ENCODE peak calls at places on chromosomes 4 and X, in seven cellular contexts. N, W, L, S, R, H and O are unnamed samples. For H3K27me3, the result is how much of the 10 kb centered on the place peaks cover.

GRCh38 chr4:143407475-143407874 is 70.8 kb downstream of the GAB1 start:
- DNase-seq in S (no peak), L (no peak), H (no peak), R (no peak), W (peak), N (no peak), O (no peak)

GRCh38 chrX:84188320-84188834 is 378 bp upstream of the RPS6KA6 start:
- DNase-seq in L (peak), W (peak), S (peak), R (peak), N (no peak), H (no peak), O (peak)

GRCh38 chr4:101039367-101039766 is 308.0 kb downstream of the PPP3CA start:
- DNase-seq in R (no peak), S (no peak), L (no peak), W (no peak), N (no peak), H (peak), O (no peak)

GRCh38 chr4:602559-602942 is 22.8 kb upstream of the PDE6B start:
- DNase-seq in W (no peak), H (peak), N (no peak), S (peak), R (peak), L (no peak), O (peak)

GRCh38 chr4:90002406-90003040 is 107.9 kb downstream of the MMRN1 start:
- DNase-seq in L (no peak), N (no peak), S (no peak), R (no peak), W (peak), H (no peak), O (no peak)

GRCh38 chr4:56876264-56876663 is 31.4 kb upstream of the REST start:
- DNase-seq in H (no peak), N (no peak), R (no peak), W (no peak), S (no peak), L (no peak), O (no peak)

GRCh38 chr4:81351653-81352455 is 119.9 kb downstream of the RASGEF1B start:
- DNase-seq in N (no peak), L (peak), S (peak), H (peak), R (peak), W (peak), O (peak)

GRCh38 chr4:170090667-170091052 is 904 bp upstream of the AADAT start:
- DNase-seq in L (no peak), R (no peak), S (no peak), W (no peak), H (no peak), N (no peak), O (no peak)

GRCh38 chrX:19661977-19662376 is 146.7 kb upstream of the MAP3K15 start:
- DNase-seq in S (no peak), W (no peak), R (no peak), L (no peak), H (no peak), N (no peak), O (no peak)

GRCh38 chr4:150710770-150711375 is 128.9 kb downstream of the MAB21L2 start:
- DNase-seq in H (no peak), R (no peak), S (no peak), L (no peak), N (no peak), W (no peak), O (no peak)

GRCh38 chr4:79467246-79467932 is 59.4 kb upstream of the GK2 start:
- DNase-seq in H (no peak), S (no peak), N (no peak), W (no peak), R (no peak), L (no peak), O (no peak)

GRCh38 chrX:40579139-40579538 is 1.6 kb upstream of the ATP6AP2 start:
- DNase-seq in N (no peak), L (no peak), H (no peak), W (no peak), R (no peak), S (no peak), O (no peak)

GRCh38 chr4:150782921-150783320 is 201.0 kb downstream of the MAB21L2 start:
- DNase-seq in L (no peak), S (no peak), H (no peak), N (no peak), R (no peak), W (peak), O (no peak)

DNA sequence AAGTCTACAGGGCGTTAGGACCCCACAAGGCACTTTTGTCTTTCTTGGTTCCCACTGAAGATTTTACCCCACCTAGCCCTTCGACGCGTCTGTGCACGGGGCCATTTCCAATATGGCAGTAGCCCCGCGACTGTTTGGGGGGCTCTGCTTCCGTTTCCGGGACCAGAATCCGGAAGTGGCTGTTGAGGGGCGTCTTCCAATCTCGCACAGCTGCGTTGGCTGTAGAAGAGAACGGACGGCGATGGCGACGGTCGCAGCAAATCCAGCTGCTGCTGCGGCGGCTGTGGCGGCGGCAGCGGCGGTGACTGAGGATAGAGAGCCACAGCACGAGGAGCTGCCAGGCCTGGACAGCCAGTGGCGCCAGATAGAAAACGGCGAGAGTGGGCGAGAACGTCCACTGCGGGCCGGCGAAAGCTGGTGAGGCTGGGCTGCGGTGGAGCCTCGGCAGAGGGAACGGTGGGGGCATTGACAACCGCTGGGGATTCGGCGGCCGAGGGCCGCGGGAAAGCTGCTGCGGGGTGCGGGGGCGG is at the start of gene USP11:
- DNase-seq in R (peak), L (peak), H (no peak), S (peak), W (no peak), N (no peak), O (no peak)
- TF ChIP-seq POLR2A in R (peak), L (peak), H (no peak), S (peak), W (no peak), N (peak), O (peak)

GRCh38 chr4:70914631-70915030 is 12.5 kb downstream of the MOB1B start:
- DNase-seq in S (no peak), R (no peak), N (no peak), L (no peak), W (no peak), H (no peak), O (peak)

GRCh38 chr4:70908993-70909556 is 6.9 kb downstream of the MOB1B start:
- DNase-seq in N (no peak), H (no peak), L (no peak), W (no peak), R (no peak), S (no peak), O (no peak)

GRCh38 chr4:70915874-70916559 is 13.8 kb downstream of the MOB1B start:
- DNase-seq in H (no peak), S (no peak), W (no peak), N (no peak), L (no peak), R (no peak), O (no peak)

GRCh38 chr4:70915048-70915815 is 13.1 kb downstream of the MOB1B start:
- DNase-seq in R (no peak), N (no peak), W (no peak), S (no peak), L (no peak), H (no peak), O (no peak)

DNA sequence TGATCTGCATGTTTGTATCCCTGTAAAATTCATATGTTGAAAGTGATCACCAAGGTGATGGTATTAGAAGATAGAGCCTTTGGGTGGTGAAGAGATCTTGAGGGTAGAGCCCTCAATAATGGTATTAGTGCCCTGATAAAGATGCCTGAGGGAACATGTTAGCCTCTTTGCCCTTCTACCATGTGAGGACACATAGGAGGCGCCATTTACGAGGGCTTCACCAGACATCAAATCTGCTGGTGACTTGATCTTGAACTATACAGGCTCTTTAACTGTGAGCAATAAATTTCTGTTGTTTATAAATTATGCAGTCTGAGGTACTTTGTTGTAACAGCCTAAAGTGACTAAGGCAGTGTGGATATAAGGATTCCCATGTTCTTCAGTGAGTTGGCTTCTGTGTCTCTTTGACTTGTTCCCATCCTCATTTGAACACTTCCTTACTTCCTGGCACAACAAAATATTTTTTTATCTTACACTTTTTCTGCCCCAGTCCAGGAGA is 11.8 kb downstream of the MOB1B start:
- DNase-seq in S (no peak), N (no peak), H (no peak), R (no peak), W (no peak), L (no peak), O (no peak)
- TF ChIP-seq CTCF in S (no peak), N (no peak), H (peak), R (no peak), W (no peak), L (no peak), O (no peak)

GRCh38 chrX:11409957-11410356 is 116.7 kb downstream of the AMELX start:
- DNase-seq in R (no peak), W (no peak), N (no peak), S (no peak), L (no peak), H (no peak), O (no peak)

GRCh38 chrX:11414091-11414490 is 120.9 kb downstream of the AMELX start:
- DNase-seq in N (no peak), R (no peak), W (no peak), S (no peak), H (no peak), L (no peak), O (no peak)

GRCh38 chrX:11408783-11409182 is 115.6 kb downstream of the AMELX start:
- DNase-seq in S (no peak), L (no peak), R (no peak), W (no peak), H (no peak), N (no peak), O (no peak)

GRCh38 chrX:11416600-11416999 is 123.4 kb downstream of the AMELX start:
- DNase-seq in L (peak), H (no peak), S (no peak), N (no peak), R (no peak), W (peak), O (no peak)

DNA sequence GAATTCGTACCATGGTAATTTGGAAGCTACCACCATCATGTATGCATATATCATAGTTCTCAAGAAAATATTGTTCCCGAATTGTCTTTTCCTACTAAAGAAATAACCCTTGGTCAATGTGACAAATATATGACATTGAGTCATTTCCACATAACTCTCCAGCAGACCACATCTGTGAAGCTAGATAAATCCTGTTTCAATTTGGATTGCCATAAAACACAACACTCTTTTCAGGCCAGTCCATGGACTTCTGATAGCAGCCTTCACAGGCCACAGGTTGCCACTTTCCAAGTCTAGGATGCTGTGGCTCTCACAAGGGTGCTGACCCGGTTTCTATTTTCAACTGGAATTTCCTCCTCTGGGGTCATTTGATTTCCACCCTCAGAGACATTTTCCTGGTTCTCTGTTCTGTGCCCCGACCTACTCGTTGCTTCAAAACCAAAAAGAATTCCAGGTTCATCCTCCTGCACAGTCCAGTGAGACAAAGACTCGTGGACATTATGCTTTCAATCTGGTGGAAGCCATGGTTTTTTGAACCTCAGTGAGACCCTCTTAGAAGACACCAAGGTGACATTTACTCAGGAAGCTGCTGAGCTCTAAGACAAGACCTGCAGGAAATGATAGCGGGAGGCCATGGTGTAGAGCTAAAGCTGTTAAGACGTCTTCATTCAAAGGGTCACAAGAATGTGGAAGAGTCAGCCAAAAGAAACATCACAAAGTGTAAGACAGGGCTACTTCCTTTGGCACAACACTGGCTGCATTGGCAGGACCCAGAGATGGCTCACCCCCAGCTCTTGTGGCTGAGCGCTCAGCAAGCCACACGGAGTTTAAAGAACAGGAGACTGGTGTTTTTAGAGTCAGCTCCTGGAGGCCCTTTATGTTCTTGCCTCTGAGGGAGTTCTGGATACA is 119.8 kb downstream of the AMELX start:
- DNase-seq in S (no peak), R (no peak), N (no peak), L (no peak), W (peak), H (no peak), O (no peak)
- H3K27me3 ChIP-seq in S (under half), R (under half), N (under half), L (under half), W (under half), H (under half), O (under half)

GRCh38 chrX:118839334-118839958 is 15.8 kb downstream of the ZCCHC12 start:
- DNase-seq in R (peak), L (peak), S (peak), W (peak), H (peak), N (no peak), O (peak)
- TF ChIP-seq POLR2A in R (no peak), L (no peak), S (no peak), W (no peak), H (no peak), N (no peak), O (no peak)

GRCh38 chr4:2093265-2093664 is 34.1 kb downstream of the NAT8L start:
- DNase-seq in L (no peak), H (no peak), W (no peak), R (no peak), S (no peak), N (peak), O (no peak)

GRCh38 chr4:2094545-2094944 is 35.4 kb downstream of the NAT8L start:
- DNase-seq in N (peak), L (no peak), R (no peak), H (no peak), S (no peak), W (no peak), O (no peak)

GRCh38 chr4:2092653-2093000 is 33.5 kb downstream of the NAT8L start:
- DNase-seq in L (no peak), W (no peak), S (no peak), H (no peak), N (peak), R (no peak), O (no peak)

GRCh38 chr4:2090642-2091041 is 31.5 kb downstream of the NAT8L start:
- DNase-seq in R (no peak), H (no peak), S (no peak), W (no peak), N (no peak), L (no peak), O (no peak)

DNA sequence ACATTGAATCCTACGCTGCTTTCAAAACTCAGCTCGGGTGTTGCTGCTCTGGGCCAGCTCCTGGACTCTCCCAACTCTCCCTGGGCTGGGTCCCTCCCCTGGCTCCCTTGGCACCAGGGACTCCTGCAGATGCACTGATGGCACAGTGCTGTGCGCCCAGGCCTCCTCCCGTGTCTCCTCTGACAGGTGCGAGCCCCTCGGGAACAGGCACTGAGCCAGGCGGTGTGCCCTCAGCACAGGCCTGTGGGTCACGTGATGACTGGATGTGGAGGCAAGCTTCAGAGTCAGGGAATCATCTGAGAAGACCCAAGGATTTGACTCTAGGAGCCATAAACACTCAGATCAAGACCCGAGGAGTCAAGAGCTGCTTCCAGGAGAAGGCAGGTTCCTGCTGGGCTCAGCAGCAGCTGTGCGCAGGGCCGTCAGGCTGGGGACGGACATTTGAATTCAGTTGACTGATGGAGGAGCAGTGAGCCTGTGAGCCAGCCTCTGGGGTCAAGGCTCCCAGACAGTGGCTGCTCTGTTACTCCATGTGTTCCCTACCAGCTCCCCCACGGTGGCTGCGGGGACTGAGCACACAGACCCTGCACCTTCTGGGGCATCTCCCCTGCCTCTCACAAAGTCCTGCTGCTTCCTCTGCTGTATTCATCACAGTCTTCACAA is 33.0 kb downstream of the NAT8L start:
- DNase-seq in H (no peak), L (no peak), N (peak), W (no peak), R (no peak), S (no peak), O (no peak)
- TF ChIP-seq CTCF in H (no peak), L (no peak), N (no peak), W (no peak), R (no peak), S (no peak), O (no peak)

GRCh38 chrX:108348525-108348924 is 89.7 kb downstream of the COL4A6 start:
- DNase-seq in N (no peak), W (peak), S (no peak), L (no peak), H (no peak), R (no peak), O (no peak)

GRCh38 chrX:108353452-108353851 is 84.8 kb downstream of the COL4A6 start:
- DNase-seq in H (no peak), L (no peak), S (no peak), N (no peak), W (peak), R (no peak), O (no peak)

GRCh38 chrX:108347800-108348199 is 90.4 kb downstream of the COL4A6 start:
- DNase-seq in H (no peak), W (peak), N (no peak), S (no peak), L (no peak), R (no peak), O (no peak)

GRCh38 chrX:108349210-108349609 is 89.0 kb downstream of the COL4A6 start:
- DNase-seq in S (no peak), W (no peak), L (no peak), N (no peak), H (no peak), R (no peak), O (no peak)
- H3K27me3 ChIP-seq in S (under half), W (under half), L (under half), N (under half), H (under half), R (under half), O (under half)

GRCh38 chr4:48269861-48270515 is 350 bp upstream of the TEC start:
- DNase-seq in N (peak), W (peak), H (peak), R (peak), S (peak), L (peak), O (peak)
- TF ChIP-seq POLR2A in N (no peak), W (no peak), H (peak), R (no peak), S (no peak), L (peak), O (peak)